ENCODE peak calls at places on chromosomes 3 and 15, in six cellular contexts. G is T-helper 2 cell; U is bronchial epithelial cell; D is nucleus accumbens; M is stimulated activated naive B cell treated with anti-CD40 and anti-IgM and Interleukin-4, amounts not matched to agents 10 μg/mL and 1 μg/mL and 100 μg/mL, for 72 hours; X is Panc1. F is an unnamed sample.

GRCh38 chr3:61733000-61733399 is 171.6 kb downstream of the PTPRG start:
- DNase-seq in U (no peak), X (no peak), M (no peak), G (no peak), D (no peak), F (no peak)

GRCh38 chr3:134427400-134428111 is 53.3 kb upstream of the AMOTL2 start:
- DNase-seq in U (peak; percentile 99), D (no peak), X (peak; percentile 95), M (no peak), G (no peak), F (peak; percentile 95)

GRCh38 chr15:57534279-57534678 is 57.4 kb upstream of the MYZAP start:
- DNase-seq in M (no peak), D (no peak), G (no peak), X (no peak), U (no peak), F (no peak)

GRCh38 chr15:42375941-42376340 is 16.6 kb downstream of the CAPN3 start:
- DNase-seq in U (no peak), X (no peak), M (no peak), D (no peak), G (no peak), F (no peak)

GRCh38 chr15:90209591-90209990 is 8.5 kb downstream of the SEMA4B start:
- DNase-seq in D (no peak), U (peak; percentile 62), X (no peak), M (peak; percentile 53), G (no peak), F (peak; percentile 38)

GRCh38 chr3:39103324-39103693 is 4.1 kb downstream of the GORASP1 start:
- DNase-seq in G (no peak), D (no peak), X (no peak), M (no peak), U (no peak), F (no peak)

GRCh38 chr3:134242649-134243637 is 7.7 kb downstream of the RYK start:
- DNase-seq in U (peak; percentile 96), D (no peak), G (no peak), M (no peak), X (peak; percentile 55), F (peak; percentile 85)

GRCh38 chr15:60121845-60122244 is 117.7 kb downstream of the FOXB1 start:
- DNase-seq in D (no peak), X (no peak), G (no peak), M (no peak), U (peak; percentile 5), F (peak; percentile 24)

GRCh38 chr3:37996785-37997301 is 6.3 kb downstream of the VILL start:
- DNase-seq in G (peak; percentile 42), X (peak; percentile 76), M (peak; percentile 70), U (peak; percentile 82), D (no peak), F (peak; percentile 96)

GRCh38 chr15:98937413-98938104 is 70.0 kb downstream of the PGPEP1L start:
- DNase-seq in G (no peak), X (no peak), D (no peak), M (no peak), U (no peak), F (no peak)

GRCh38 chr3:20326537-20326936 is 140.5 kb upstream of the SGO1 start:
- DNase-seq in M (no peak), X (no peak), G (no peak), D (no peak), U (peak; percentile 39), F (peak; percentile 20)

GRCh38 chr3:189304465-189305341 is 132.9 kb downstream of the TPRG1 start:
- DNase-seq in G (no peak), D (no peak), X (peak; percentile 30), M (no peak), U (peak; percentile 84), F (peak; percentile 99)

GRCh38 chr15:56963719-56964118 is 45.3 kb downstream of the TCF12 start:
- DNase-seq in U (no peak), G (no peak), D (no peak), M (no peak), X (no peak), F (no peak)

GRCh38 chr3:184003187-184003967 is 14.3 kb downstream of the ABCC5 start:
- DNase-seq in M (no peak), U (peak; percentile 90), D (no peak), G (no peak), X (no peak), F (peak; percentile 75)

GRCh38 chr3:28575100-28575747 is 226.6 kb upstream of the AZI2 start:
- DNase-seq in U (no peak), D (no peak), G (no peak), M (no peak), X (no peak), F (no peak)

GRCh38 chr3:32850636-32851035 is 32.8 kb downstream of the TRIM71 start:
- DNase-seq in M (no peak), D (no peak), X (no peak), G (no peak), U (no peak), F (no peak)

GRCh38 chr3:29764059-29764458 is 483.2 kb downstream of the RBMS3 start:
- DNase-seq in X (no peak), D (no peak), M (no peak), U (peak; percentile 46), G (no peak), F (no peak)

GRCh38 chr3:54121404-54122045 is 827 bp upstream of the CACNA2D3 start:
- DNase-seq in X (no peak), M (no peak), D (no peak), U (no peak), G (no peak), F (no peak)

GRCh38 chr3:81170298-81170697 is 591.1 kb downstream of the GBE1 start:
- DNase-seq in D (no peak), X (no peak), G (no peak), U (no peak), M (no peak), F (no peak)

GRCh38 chr3:129278970-129279906 is 568 bp downstream of the HMCES start:
- DNase-seq in U (peak; percentile 72), D (no peak), M (peak; percentile 47), G (no peak), X (no peak), F (peak; percentile 60)

GRCh38 chr3:5116568-5116967 is 5.5 kb upstream of the ARL8B start:
- DNase-seq in M (no peak), G (no peak), D (no peak), X (no peak), U (no peak), F (no peak)

F was measured in PC-3.